ENCODE peak calls at places on chromosome 9, in nine cellular contexts. One of them, this sample, is unnamed.

GRCh38 chr9:123312306-123312877 is 43.6 kb upstream of the CRB2 start:
- DNase-seq in lower leg skin: no peak
- DNase-seq in neural progenitor cell: no peak
- DNase-seq in AG09309: no peak
- DNase-seq in cardiac fibroblast: no peak
- DNase-seq in choroid plexus epithelial cell: no peak
- DNase-seq in MM.1S: no peak
- DNase-seq in cardiac muscle cell: no peak
- DNase-seq in sigmoid colon: peak; percentile 45
- DNase-seq in this sample: no peak

GRCh38 chr9:4262735-4263141 is 37.1 kb downstream of the GLIS3 start:
- DNase-seq in neural progenitor cell: no peak
- DNase-seq in cardiac fibroblast: peak; percentile 71
- DNase-seq in AG09309: peak; percentile 57
- DNase-seq in cardiac muscle cell: peak; percentile 75
- DNase-seq in lower leg skin: no peak
- DNase-seq in sigmoid colon: no peak
- DNase-seq in MM.1S: no peak
- DNase-seq in choroid plexus epithelial cell: peak; percentile 93
- DNase-seq in this sample: peak; percentile 77

GRCh38 chr9:92324889-92325268 is 271 bp downstream of the NOL8 start:
- DNase-seq in neural progenitor cell: no peak
- DNase-seq in AG09309: no peak
- DNase-seq in choroid plexus epithelial cell: no peak
- DNase-seq in lower leg skin: peak; percentile 92
- DNase-seq in sigmoid colon: peak; percentile 66
- DNase-seq in MM.1S: no peak
- DNase-seq in cardiac muscle cell: no peak
- DNase-seq in cardiac fibroblast: no peak
- DNase-seq in this sample: no peak

GRCh38 chr9:20315672-20316071 is 306.6 kb downstream of the MLLT3 start:
- DNase-seq in MM.1S: no peak
- DNase-seq in lower leg skin: no peak
- DNase-seq in cardiac muscle cell: peak; percentile 63
- DNase-seq in sigmoid colon: no peak
- DNase-seq in neural progenitor cell: no peak
- DNase-seq in choroid plexus epithelial cell: peak; percentile 86
- DNase-seq in AG09309: peak; percentile 33
- DNase-seq in cardiac fibroblast: peak; percentile 53
- DNase-seq in this sample: peak; percentile 69

GRCh38 chr9:3433754-3434153 is 92.0 kb downstream of the RFX3 start:
- DNase-seq in cardiac fibroblast: no peak
- DNase-seq in AG09309: no peak
- DNase-seq in choroid plexus epithelial cell: no peak
- DNase-seq in cardiac muscle cell: no peak
- DNase-seq in MM.1S: no peak
- DNase-seq in sigmoid colon: no peak
- DNase-seq in neural progenitor cell: no peak
- DNase-seq in lower leg skin: no peak
- DNase-seq in this sample: no peak

GRCh38 chr9:97567894-97568202 is 65.3 kb downstream of the TSTD2 start:
- DNase-seq in cardiac fibroblast: no peak
- DNase-seq in lower leg skin: peak; percentile 76
- DNase-seq in MM.1S: no peak
- DNase-seq in sigmoid colon: no peak
- DNase-seq in cardiac muscle cell: no peak
- DNase-seq in choroid plexus epithelial cell: no peak
- DNase-seq in AG09309: no peak
- DNase-seq in neural progenitor cell: no peak
- DNase-seq in this sample: no peak

GRCh38 chr9:1267141-1267570 is 217.0 kb downstream of the DMRT2 start:
- DNase-seq in lower leg skin: no peak
- DNase-seq in AG09309: no peak
- DNase-seq in cardiac fibroblast: no peak
- DNase-seq in choroid plexus epithelial cell: no peak
- DNase-seq in neural progenitor cell: no peak
- DNase-seq in sigmoid colon: no peak
- DNase-seq in MM.1S: no peak
- DNase-seq in cardiac muscle cell: no peak
- DNase-seq in this sample: no peak

GRCh38 chr9:70010015-70010414 is 33.6 kb upstream of the MAMDC2 start:
- DNase-seq in choroid plexus epithelial cell: no peak
- DNase-seq in sigmoid colon: no peak
- DNase-seq in cardiac fibroblast: no peak
- DNase-seq in MM.1S: no peak
- DNase-seq in AG09309: no peak
- DNase-seq in neural progenitor cell: no peak
- DNase-seq in cardiac muscle cell: peak; percentile 14
- DNase-seq in lower leg skin: no peak
- DNase-seq in this sample: peak; percentile 61

GRCh38 chr9:79629721-79630120 is 58.0 kb downstream of the TLE4 start:
- DNase-seq in cardiac fibroblast: no peak
- DNase-seq in lower leg skin: no peak
- DNase-seq in neural progenitor cell: no peak
- DNase-seq in choroid plexus epithelial cell: no peak
- DNase-seq in sigmoid colon: no peak
- DNase-seq in cardiac muscle cell: no peak
- DNase-seq in AG09309: no peak
- DNase-seq in MM.1S: no peak
- DNase-seq in this sample: no peak

GRCh38 chr9:36802171-36802920 is 229.7 kb downstream of the MELK start:
- DNase-seq in MM.1S: no peak
- DNase-seq in cardiac fibroblast: peak; percentile 20
- DNase-seq in AG09309: no peak
- DNase-seq in choroid plexus epithelial cell: peak; percentile 65
- DNase-seq in neural progenitor cell: no peak
- DNase-seq in sigmoid colon: no peak
- DNase-seq in lower leg skin: no peak
- DNase-seq in cardiac muscle cell: peak; percentile 47
- DNase-seq in this sample: peak; percentile 20

GRCh38 chr9:17480966-17481365 is 97.9 kb upstream of the SH3GL2 start:
- DNase-seq in choroid plexus epithelial cell: no peak
- DNase-seq in MM.1S: no peak
- DNase-seq in cardiac fibroblast: no peak
- DNase-seq in lower leg skin: no peak
- DNase-seq in cardiac muscle cell: no peak
- DNase-seq in AG09309: no peak
- DNase-seq in neural progenitor cell: no peak
- DNase-seq in sigmoid colon: peak; percentile 51
- DNase-seq in this sample: no peak

GRCh38 chr9:130890869-130891698 is 5.5 kb downstream of the QRFP start:
- DNase-seq in lower leg skin: no peak
- DNase-seq in sigmoid colon: no peak
- DNase-seq in choroid plexus epithelial cell: no peak
- DNase-seq in cardiac fibroblast: no peak
- DNase-seq in neural progenitor cell: no peak
- DNase-seq in MM.1S: no peak
- DNase-seq in AG09309: no peak
- DNase-seq in cardiac muscle cell: no peak
- DNase-seq in this sample: no peak

GRCh38 chr9:107872457-107873192 is 383.1 kb upstream of the KLF4 start:
- DNase-seq in lower leg skin: no peak
- DNase-seq in AG09309: no peak
- DNase-seq in MM.1S: no peak
- DNase-seq in choroid plexus epithelial cell: no peak
- DNase-seq in sigmoid colon: no peak
- DNase-seq in cardiac muscle cell: no peak
- DNase-seq in neural progenitor cell: peak; percentile 61
- DNase-seq in cardiac fibroblast: no peak
- DNase-seq in this sample: no peak

GRCh38 chr9:3528466-3528865 is 2.7 kb upstream of the RFX3 start:
- DNase-seq in sigmoid colon: no peak
- DNase-seq in neural progenitor cell: no peak
- DNase-seq in cardiac fibroblast: no peak
- DNase-seq in choroid plexus epithelial cell: no peak
- DNase-seq in MM.1S: no peak
- DNase-seq in AG09309: no peak
- DNase-seq in cardiac muscle cell: no peak
- DNase-seq in lower leg skin: no peak
- DNase-seq in this sample: no peak

DNA sequence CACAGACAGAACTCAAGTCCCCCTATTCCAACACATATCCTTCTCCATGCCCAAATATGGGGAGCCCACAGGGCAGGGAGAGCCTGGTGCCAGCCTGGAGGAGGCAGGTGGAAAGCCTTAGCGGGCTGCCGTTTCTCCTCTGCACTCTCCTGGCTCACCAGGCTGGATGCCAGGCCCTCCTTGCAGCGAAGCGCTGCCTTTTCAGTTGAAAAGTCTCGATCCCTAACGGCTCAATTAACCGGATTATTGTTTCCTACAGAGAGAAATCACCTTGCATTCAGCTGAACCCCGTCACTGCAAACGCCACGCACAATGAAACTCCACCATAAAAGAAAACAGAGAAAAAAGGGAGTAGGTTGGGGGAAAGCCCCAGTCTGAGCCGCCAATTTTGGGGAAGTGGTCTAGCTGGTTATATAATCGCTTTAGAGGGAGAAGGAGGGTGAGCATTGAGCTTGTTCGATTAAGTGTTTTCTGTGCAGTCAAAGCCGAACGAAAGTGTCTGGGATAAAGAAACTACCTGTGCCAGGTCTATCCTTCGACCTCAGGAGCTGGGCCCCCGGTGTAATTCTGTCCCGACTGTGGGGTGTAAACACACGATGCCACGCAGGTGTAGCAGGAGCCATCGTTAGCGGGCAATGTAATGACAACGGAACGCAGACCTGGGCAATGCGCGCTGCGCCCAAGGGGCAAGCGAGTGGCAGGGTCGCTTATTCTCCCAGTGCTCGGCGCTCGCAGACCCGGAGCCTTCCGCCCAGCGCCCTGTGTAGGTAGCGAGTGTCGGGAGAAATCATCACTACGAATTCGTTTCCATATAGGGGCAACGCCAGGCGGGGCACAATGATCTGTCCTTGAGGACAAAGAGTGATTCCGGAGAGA is 3.8 kb downstream of the BARHL1 start:
- DNase-seq in neural progenitor cell: peak; percentile 65
- DNase-seq in AG09309: no peak
- DNase-seq in sigmoid colon: no peak
- DNase-seq in MM.1S: no peak
- DNase-seq in cardiac fibroblast: no peak
- DNase-seq in cardiac muscle cell: no peak
- DNase-seq in lower leg skin: no peak
- DNase-seq in choroid plexus epithelial cell: no peak
- DNase-seq in this sample: no peak
- H3K4me3 ChIP-seq in neural progenitor cell: peak overlapping the region; percentile 33
- H3K4me3 ChIP-seq in AG09309: no peak overlapping the region
- H3K4me3 ChIP-seq in sigmoid colon: no peak overlapping the region
- H3K4me3 ChIP-seq in MM.1S: no peak overlapping the region
- H3K4me3 ChIP-seq in cardiac fibroblast: no peak overlapping the region
- H3K4me3 ChIP-seq in cardiac muscle cell: no peak overlapping the region
- H3K4me3 ChIP-seq in lower leg skin: no peak overlapping the region
- H3K4me3 ChIP-seq in choroid plexus epithelial cell: no peak overlapping the region
- H3K4me3 ChIP-seq in this sample: no peak overlapping the region

GRCh38 chr9:116066221-116066620 is 87.4 kb upstream of the PAPPA start:
- DNase-seq in sigmoid colon: no peak
- DNase-seq in neural progenitor cell: no peak
- DNase-seq in cardiac fibroblast: peak; percentile 46
- DNase-seq in MM.1S: no peak
- DNase-seq in choroid plexus epithelial cell: peak; percentile 33
- DNase-seq in lower leg skin: no peak
- DNase-seq in cardiac muscle cell: peak; percentile 42
- DNase-seq in AG09309: no peak
- DNase-seq in this sample: no peak
- TF ChIP-seq CTCF in sigmoid colon: no peak
- TF ChIP-seq CTCF in neural progenitor cell: no peak
- TF ChIP-seq CTCF in cardiac fibroblast: no peak
- TF ChIP-seq CTCF in MM.1S: no peak
- TF ChIP-seq CTCF in choroid plexus epithelial cell: no peak
- TF ChIP-seq CTCF in lower leg skin: no peak
- TF ChIP-seq CTCF in cardiac muscle cell: no peak
- TF ChIP-seq CTCF in AG09309: no peak
- TF ChIP-seq CTCF in this sample: no peak

GRCh38 chr9:121738391-121738790 is 87.0 kb downstream of the DAB2IP start:
- DNase-seq in lower leg skin: no peak
- DNase-seq in choroid plexus epithelial cell: no peak
- DNase-seq in sigmoid colon: no peak
- DNase-seq in neural progenitor cell: no peak
- DNase-seq in cardiac fibroblast: no peak
- DNase-seq in cardiac muscle cell: no peak
- DNase-seq in MM.1S: peak; percentile 25
- DNase-seq in AG09309: no peak
- DNase-seq in this sample: no peak

GRCh38 chr9:121735792-121736130 is 84.3 kb downstream of the DAB2IP start:
- DNase-seq in neural progenitor cell: no peak
- DNase-seq in sigmoid colon: no peak
- DNase-seq in MM.1S: no peak
- DNase-seq in choroid plexus epithelial cell: peak; percentile 34
- DNase-seq in cardiac fibroblast: no peak
- DNase-seq in cardiac muscle cell: no peak
- DNase-seq in lower leg skin: no peak
- DNase-seq in AG09309: no peak
- DNase-seq in this sample: no peak

GRCh38 chr9:121737481-121737931 is 86.1 kb downstream of the DAB2IP start:
- DNase-seq in MM.1S: no peak
- DNase-seq in choroid plexus epithelial cell: no peak
- DNase-seq in neural progenitor cell: no peak
- DNase-seq in sigmoid colon: no peak
- DNase-seq in cardiac muscle cell: no peak
- DNase-seq in cardiac fibroblast: no peak
- DNase-seq in lower leg skin: no peak
- DNase-seq in AG09309: no peak
- DNase-seq in this sample: no peak

GRCh38 chr9:121736147-121736721 is 84.8 kb downstream of the DAB2IP start:
- DNase-seq in sigmoid colon: peak; percentile 91
- DNase-seq in neural progenitor cell: peak; percentile 91
- DNase-seq in AG09309: no peak
- DNase-seq in lower leg skin: peak; percentile 95
- DNase-seq in cardiac fibroblast: peak; percentile 62
- DNase-seq in cardiac muscle cell: peak; percentile 62
- DNase-seq in choroid plexus epithelial cell: peak; percentile 22
- DNase-seq in MM.1S: no peak
- DNase-seq in this sample: peak; percentile 59

DNA sequence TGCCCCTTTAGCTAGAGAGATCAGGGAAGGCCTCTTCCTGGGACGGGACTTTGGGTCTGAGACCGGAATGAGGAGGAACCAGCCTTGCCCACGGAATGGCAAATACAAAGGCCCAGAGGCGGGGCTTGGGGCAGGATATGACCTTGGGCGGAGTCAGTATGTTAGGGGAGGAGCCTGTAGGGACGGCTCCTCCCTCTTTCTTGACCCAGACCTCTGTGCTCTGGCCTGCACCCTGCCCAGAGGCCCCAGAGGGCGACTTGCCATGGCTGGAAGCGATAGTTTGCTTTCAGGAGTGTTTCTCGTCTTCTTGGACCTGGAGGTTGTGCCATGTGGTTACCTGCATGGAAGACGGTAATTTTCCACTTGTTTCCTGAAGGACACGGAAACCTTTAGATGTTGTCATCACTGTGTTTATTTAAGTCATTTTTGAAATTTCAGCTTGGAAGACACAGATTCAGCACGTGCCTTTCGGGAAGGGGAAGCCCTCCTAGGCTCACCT is 85.6 kb downstream of the DAB2IP start:
- DNase-seq in cardiac fibroblast: no peak
- DNase-seq in sigmoid colon: no peak
- DNase-seq in neural progenitor cell: peak; percentile 45
- DNase-seq in MM.1S: no peak
- DNase-seq in choroid plexus epithelial cell: no peak
- DNase-seq in AG09309: no peak
- DNase-seq in cardiac muscle cell: no peak
- DNase-seq in lower leg skin: no peak
- DNase-seq in this sample: no peak
- H3K4me3 ChIP-seq in cardiac fibroblast: no peak overlapping the region
- H3K4me3 ChIP-seq in sigmoid colon: peak overlapping the region; percentile 50
- H3K4me3 ChIP-seq in neural progenitor cell: peak overlapping the region; percentile 63
- H3K4me3 ChIP-seq in MM.1S: no peak overlapping the region
- H3K4me3 ChIP-seq in choroid plexus epithelial cell: no peak overlapping the region
- H3K4me3 ChIP-seq in AG09309: no peak overlapping the region
- H3K4me3 ChIP-seq in cardiac muscle cell: peak overlapping the region; percentile 27
- H3K4me3 ChIP-seq in lower leg skin: no peak overlapping the region
- H3K4me3 ChIP-seq in this sample: no peak overlapping the region

GRCh38 chr9:82466616-82467251 is 478.2 kb downstream of the SPATA31D1 start:
- DNase-seq in AG09309: no peak
- DNase-seq in neural progenitor cell: peak; percentile 86
- DNase-seq in cardiac muscle cell: peak; percentile 21
- DNase-seq in lower leg skin: no peak
- DNase-seq in MM.1S: peak; percentile 81
- DNase-seq in sigmoid colon: no peak
- DNase-seq in choroid plexus epithelial cell: peak; percentile 20
- DNase-seq in cardiac fibroblast: peak; percentile 7
- DNase-seq in this sample: peak; percentile 77
- TF ChIP-seq CTCF in AG09309: peak; percentile 37
- TF ChIP-seq CTCF in neural progenitor cell: peak; percentile 88
- TF ChIP-seq CTCF in cardiac muscle cell: peak; percentile 29
- TF ChIP-seq CTCF in lower leg skin: no peak
- TF ChIP-seq CTCF in MM.1S: peak; percentile 74
- TF ChIP-seq CTCF in sigmoid colon: no peak
- TF ChIP-seq CTCF in choroid plexus epithelial cell: peak; percentile 42
- TF ChIP-seq CTCF in cardiac fibroblast: peak; percentile 78
- TF ChIP-seq CTCF in this sample: peak; percentile 88